ENCODE peak calls at places on chromosomes 1 and 21, in seven cellular contexts. One of them, this sample, is unnamed.
A peak's percentile ranks its signal among the peaks of the same experiment; 100 is the strongest.

GRCh38 chr1:204591473-204592090 is 75.4 kb downstream of the MDM4 start:
- DNase-seq in K562: no peak
- DNase-seq in sigmoid colon: peak; percentile 15
- DNase-seq in stomach: no peak
- DNase-seq in ovary: no peak
- DNase-seq in suprapubic skin: no peak
- DNase-seq in A549: no peak
- DNase-seq in this sample: no peak

GRCh38 chr21:17003221-17003620 is 509.6 kb upstream of the CXADR start:
- DNase-seq in ovary: no peak
- DNase-seq in stomach: no peak
- DNase-seq in K562: no peak
- DNase-seq in A549: peak; percentile 18
- DNase-seq in suprapubic skin: no peak
- DNase-seq in sigmoid colon: no peak
- DNase-seq in this sample: no peak

GRCh38 chr1:110601332-110601731 is 4.8 kb downstream of the KCNA2 start:
- DNase-seq in stomach: no peak
- DNase-seq in K562: no peak
- DNase-seq in A549: no peak
- DNase-seq in sigmoid colon: no peak
- DNase-seq in ovary: no peak
- DNase-seq in suprapubic skin: peak; percentile 9
- DNase-seq in this sample: no peak

GRCh38 chr1:224188286-224188685 is 5.2 kb downstream of the DEGS1 start:
- DNase-seq in ovary: no peak
- DNase-seq in stomach: no peak
- DNase-seq in suprapubic skin: no peak
- DNase-seq in A549: no peak
- DNase-seq in sigmoid colon: no peak
- DNase-seq in K562: no peak
- DNase-seq in this sample: no peak

GRCh38 chr1:170623171-170623570 is 40.8 kb upstream of the PRRX1 start:
- DNase-seq in stomach: no peak
- DNase-seq in suprapubic skin: no peak
- DNase-seq in A549: peak; percentile 23
- DNase-seq in K562: no peak
- DNase-seq in sigmoid colon: no peak
- DNase-seq in ovary: no peak
- DNase-seq in this sample: no peak

GRCh38 chr1:53890522-53890941 is 935 bp upstream of the YIPF1 start:
- DNase-seq in K562: no peak
- DNase-seq in suprapubic skin: no peak
- DNase-seq in A549: no peak
- DNase-seq in stomach: no peak
- DNase-seq in ovary: no peak
- DNase-seq in sigmoid colon: no peak
- DNase-seq in this sample: no peak

GRCh38 chr1:54354899-54355298 is 51.3 kb downstream of the SSBP3 start:
- DNase-seq in K562: no peak
- DNase-seq in A549: no peak
- DNase-seq in stomach: no peak
- DNase-seq in sigmoid colon: no peak
- DNase-seq in suprapubic skin: no peak
- DNase-seq in ovary: no peak
- DNase-seq in this sample: no peak

GRCh38 chr1:16905112-16905855 is 9.5 kb downstream of the RNU1-2 start:
- DNase-seq in sigmoid colon: peak; percentile 71
- DNase-seq in A549: peak; percentile 89
- DNase-seq in stomach: no peak
- DNase-seq in suprapubic skin: peak; percentile 83
- DNase-seq in K562: peak; percentile 59
- DNase-seq in ovary: no peak
- DNase-seq in this sample: no peak

GRCh38 chr1:242468749-242469148 is 55.7 kb downstream of the PLD5 start:
- DNase-seq in suprapubic skin: no peak
- DNase-seq in stomach: no peak
- DNase-seq in ovary: no peak
- DNase-seq in sigmoid colon: no peak
- DNase-seq in A549: peak; percentile 56
- DNase-seq in K562: no peak
- DNase-seq in this sample: no peak

GRCh38 chr1:38788285-38788684 is 71.3 kb downstream of the RRAGC start:
- DNase-seq in ovary: no peak
- DNase-seq in A549: no peak
- DNase-seq in suprapubic skin: no peak
- DNase-seq in K562: no peak
- DNase-seq in stomach: no peak
- DNase-seq in sigmoid colon: no peak
- DNase-seq in this sample: no peak

GRCh38 chr21:44391345-44392091 is 38.1 kb downstream of the TRPM2 start:
- DNase-seq in suprapubic skin: no peak
- DNase-seq in stomach: peak; percentile 56
- DNase-seq in A549: no peak
- DNase-seq in sigmoid colon: peak; percentile 80
- DNase-seq in K562: no peak
- DNase-seq in ovary: no peak
- DNase-seq in this sample: peak; percentile 47

GRCh38 chr1:2130156-2130555 is 64.4 kb downstream of the FAAP20 start:
- DNase-seq in A549: no peak
- DNase-seq in sigmoid colon: no peak
- DNase-seq in stomach: no peak
- DNase-seq in ovary: no peak
- DNase-seq in suprapubic skin: no peak
- DNase-seq in K562: no peak
- DNase-seq in this sample: no peak

GRCh38 chr1:155989242-155989991 is 11.1 kb upstream of the ARHGEF2 start:
- DNase-seq in sigmoid colon: peak; percentile 90
- DNase-seq in ovary: peak; percentile 77
- DNase-seq in K562: peak; percentile 74
- DNase-seq in stomach: peak; percentile 79
- DNase-seq in A549: peak; percentile 71
- DNase-seq in suprapubic skin: no peak
- DNase-seq in this sample: peak; percentile 74

GRCh38 chr1:62832276-62832675 is 48.3 kb downstream of the ATG4C start:
- DNase-seq in ovary: no peak
- DNase-seq in stomach: no peak
- DNase-seq in A549: no peak
- DNase-seq in suprapubic skin: no peak
- DNase-seq in sigmoid colon: no peak
- DNase-seq in K562: no peak
- DNase-seq in this sample: no peak

GRCh38 chr1:39117985-39118384 is 86.5 kb upstream of the MACF1 start:
- DNase-seq in K562: no peak
- DNase-seq in stomach: no peak
- DNase-seq in suprapubic skin: no peak
- DNase-seq in sigmoid colon: no peak
- DNase-seq in A549: no peak
- DNase-seq in ovary: no peak
- DNase-seq in this sample: no peak

GRCh38 chr1:212749924-212750535 is 41.5 kb downstream of the NSL1 start:
- DNase-seq in sigmoid colon: no peak
- DNase-seq in K562: peak; percentile 67
- DNase-seq in suprapubic skin: no peak
- DNase-seq in A549: peak; percentile 77
- DNase-seq in ovary: no peak
- DNase-seq in stomach: no peak
- DNase-seq in this sample: no peak

GRCh38 chr1:219629481-219629880 is 16.6 kb upstream of the ZC3H11B start:
- DNase-seq in sigmoid colon: no peak
- DNase-seq in K562: no peak
- DNase-seq in stomach: no peak
- DNase-seq in A549: no peak
- DNase-seq in suprapubic skin: no peak
- DNase-seq in ovary: no peak
- DNase-seq in this sample: no peak

GRCh38 chr1:159921251-159921650 is 4.1 kb downstream of the TAGLN2 start:
- DNase-seq in K562: no peak
- DNase-seq in suprapubic skin: no peak
- DNase-seq in ovary: no peak
- DNase-seq in A549: no peak
- DNase-seq in stomach: no peak
- DNase-seq in sigmoid colon: no peak
- DNase-seq in this sample: no peak

GRCh38 chr1:202106340-202107284 is 16.1 kb upstream of the GPR37L1 start:
- DNase-seq in K562: peak; percentile 93
- DNase-seq in stomach: peak; percentile 88
- DNase-seq in suprapubic skin: no peak
- DNase-seq in sigmoid colon: no peak
- DNase-seq in A549: peak; percentile 78
- DNase-seq in ovary: no peak
- DNase-seq in this sample: no peak

GRCh38 chr1:101697057-101697456 is 299.7 kb downstream of the OLFM3 start:
- DNase-seq in K562: no peak
- DNase-seq in suprapubic skin: no peak
- DNase-seq in A549: no peak
- DNase-seq in ovary: no peak
- DNase-seq in stomach: no peak
- DNase-seq in sigmoid colon: no peak
- DNase-seq in this sample: no peak

DNA sequence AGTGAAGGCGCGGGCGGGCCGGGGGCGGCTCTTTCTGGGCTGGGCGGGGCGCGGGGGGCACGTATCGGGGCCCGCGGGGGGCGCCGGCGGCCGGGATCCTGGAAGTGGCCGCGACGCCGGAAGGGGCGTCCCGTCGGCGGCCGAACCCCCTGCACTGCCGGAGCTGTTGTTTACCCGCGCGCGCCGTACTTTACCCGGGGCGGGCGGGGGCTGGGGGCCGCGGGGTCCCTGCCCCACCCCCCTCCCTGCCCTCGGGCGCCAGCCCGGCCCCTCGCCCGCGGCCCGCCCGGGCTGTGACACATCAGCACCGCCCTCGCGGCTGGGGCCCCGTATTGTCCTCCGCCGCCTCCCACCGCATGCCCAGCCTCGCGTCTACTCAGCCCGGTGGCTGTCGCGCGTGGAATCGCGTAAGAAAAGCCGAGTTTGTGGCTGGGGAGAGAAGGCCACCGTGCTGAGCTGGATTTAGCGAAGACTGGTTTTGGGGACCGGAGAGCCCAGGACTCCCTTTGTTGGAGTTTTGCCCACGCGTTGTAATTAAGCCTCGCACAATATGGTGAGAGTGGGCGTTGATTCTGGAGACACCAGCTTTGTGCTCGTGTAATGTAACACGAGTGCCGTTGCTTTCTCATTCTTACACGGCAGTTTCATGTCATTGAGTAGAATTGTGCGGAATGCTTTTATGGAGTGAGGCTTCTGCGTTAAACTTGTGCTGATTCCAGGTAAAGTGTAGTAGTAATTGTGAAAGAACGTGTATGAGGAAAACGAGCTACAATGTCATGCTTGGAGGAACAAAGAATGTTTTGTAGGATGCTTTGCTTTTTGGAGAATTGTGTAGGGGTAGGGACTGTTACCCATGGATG is 554 bp downstream of the BACH1 start:
- DNase-seq in suprapubic skin: peak; percentile 88
- DNase-seq in ovary: peak; percentile 64
- DNase-seq in A549: peak; percentile 14
- DNase-seq in stomach: peak; percentile 67
- DNase-seq in K562: peak; percentile 90
- DNase-seq in sigmoid colon: peak; percentile 81
- DNase-seq in this sample: peak; percentile 26
- TF ChIP-seq EP300 in suprapubic skin: no peak
- TF ChIP-seq EP300 in ovary: no peak
- TF ChIP-seq EP300 in A549: no peak
- TF ChIP-seq EP300 in stomach: no peak
- TF ChIP-seq EP300 in K562: peak; percentile 5
- TF ChIP-seq EP300 in sigmoid colon: no peak
- TF ChIP-seq EP300 in this sample: peak; percentile 31

DNA sequence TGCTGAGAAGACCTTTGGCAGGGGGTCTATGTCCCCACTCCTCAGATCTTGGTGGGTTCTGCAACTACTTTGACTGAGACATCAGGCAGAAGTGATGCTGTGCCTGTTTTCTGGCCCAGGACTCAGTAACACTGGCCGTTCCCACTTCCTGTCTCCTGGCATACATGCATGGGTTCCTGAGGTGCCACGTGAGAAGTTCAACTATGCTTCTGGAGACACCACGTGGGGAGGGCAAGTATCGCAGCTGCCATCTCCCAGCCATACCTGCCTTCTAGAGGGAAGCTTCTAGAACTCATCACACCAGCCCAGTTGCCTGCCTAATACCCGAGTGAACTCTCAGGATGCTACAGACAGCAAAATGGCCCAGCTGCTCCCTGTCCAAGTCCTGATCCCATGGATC is 65.8 kb downstream of the TRABD2B start:
- DNase-seq in suprapubic skin: no peak
- DNase-seq in sigmoid colon: no peak
- DNase-seq in K562: peak; percentile 32
- DNase-seq in stomach: peak; percentile 60
- DNase-seq in A549: peak; percentile 30
- DNase-seq in ovary: no peak
- DNase-seq in this sample: no peak
- TF ChIP-seq CTCF in suprapubic skin: no peak
- TF ChIP-seq CTCF in sigmoid colon: no peak
- TF ChIP-seq CTCF in K562: peak; percentile 34
- TF ChIP-seq CTCF in stomach: peak; percentile 8
- TF ChIP-seq CTCF in A549: no peak
- TF ChIP-seq CTCF in ovary: no peak
- TF ChIP-seq CTCF in this sample: no peak

GRCh38 chr1:42939216-42939615 is 19.5 kb downstream of the SLC2A1 start:
- DNase-seq in suprapubic skin: no peak
- DNase-seq in ovary: no peak
- DNase-seq in K562: no peak
- DNase-seq in sigmoid colon: no peak
- DNase-seq in A549: peak; percentile 78
- DNase-seq in stomach: peak; percentile 76
- DNase-seq in this sample: no peak
- H3K4me1 ChIP-seq in suprapubic skin: peaks cover 99% of the 10 kb centered on the region
- H3K4me1 ChIP-seq in ovary: peaks cover 13% of the 10 kb centered on the region
- H3K4me1 ChIP-seq in K562: peaks cover 97% of the 10 kb centered on the region
- H3K4me1 ChIP-seq in sigmoid colon: peaks cover 47% of the 10 kb centered on the region
- H3K4me1 ChIP-seq in A549: peaks cover 100% of the 10 kb centered on the region
- H3K4me1 ChIP-seq in stomach: peaks cover 81% of the 10 kb centered on the region
- H3K4me1 ChIP-seq in this sample: peaks cover 82% of the 10 kb centered on the region

DNA sequence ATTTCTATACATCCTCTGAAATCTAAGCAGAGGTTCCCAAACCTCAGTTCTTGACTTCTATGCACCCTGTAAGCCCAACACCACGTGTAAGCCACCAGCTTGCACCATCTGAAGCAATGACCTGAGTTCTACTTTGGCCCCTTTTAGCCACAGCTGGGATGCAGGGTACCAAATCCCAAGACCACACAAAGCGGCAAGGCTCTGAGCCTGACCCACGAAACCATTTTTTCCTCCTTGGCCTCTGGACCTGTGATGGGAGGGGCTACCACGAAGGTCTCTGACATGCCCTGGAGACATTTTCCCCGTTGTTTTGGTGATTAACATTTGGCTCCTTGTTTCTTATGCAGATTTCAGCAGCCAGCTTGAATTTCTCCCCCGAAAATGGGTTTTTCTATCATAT is 38.8 kb downstream of the STXBP3 start:
- DNase-seq in stomach: no peak
- DNase-seq in suprapubic skin: no peak
- DNase-seq in ovary: no peak
- DNase-seq in sigmoid colon: no peak
- DNase-seq in A549: peak; percentile 10
- DNase-seq in K562: no peak
- DNase-seq in this sample: no peak
- TF ChIP-seq EP300 in stomach: no peak
- TF ChIP-seq EP300 in suprapubic skin: no peak
- TF ChIP-seq EP300 in ovary: no peak
- TF ChIP-seq EP300 in sigmoid colon: no peak
- TF ChIP-seq EP300 in A549: no peak
- TF ChIP-seq EP300 in K562: no peak
- TF ChIP-seq EP300 in this sample: no peak